ENCODE peak calls at places on chromosomes 5 and 9, in four cellular contexts. One of them, this sample, is unnamed.

GRCh38 chr5:98905857-98906688 is 22.7 kb downstream of the CHD1 start:
- DNase-seq in HL-60: no peak
- DNase-seq in K562: peak
- DNase-seq in GM12878: no peak
- DNase-seq in this sample: no peak

GRCh38 chr9:85949591-85950335 is 8.8 kb downstream of the NAA35 start:
- DNase-seq in HL-60: no peak
- DNase-seq in K562: no peak
- DNase-seq in GM12878: no peak
- DNase-seq in this sample: no peak

GRCh38 chr9:94110821-94111252 is 26.6 kb downstream of the PTPDC1 start:
- DNase-seq in HL-60: no peak
- DNase-seq in K562: peak
- DNase-seq in GM12878: no peak
- DNase-seq in this sample: no peak

GRCh38 chr9:137224850-137225694 is at the start of gene CYSRT1:
- DNase-seq in HL-60: no peak
- DNase-seq in K562: no peak
- DNase-seq in GM12878: no peak
- DNase-seq in this sample: no peak

GRCh38 chr9:72150653-72151052 is 1.4 kb downstream of the GDA start:
- DNase-seq in HL-60: no peak
- DNase-seq in K562: no peak
- DNase-seq in GM12878: no peak
- DNase-seq in this sample: no peak

GRCh38 chr5:11904270-11904906 is at the start of gene CTNND2:
- DNase-seq in HL-60: no peak
- DNase-seq in K562: no peak
- DNase-seq in GM12878: no peak
- DNase-seq in this sample: no peak

GRCh38 chr5:9198399-9198798 is 347.5 kb downstream of the SEMA5A start:
- DNase-seq in HL-60: no peak
- DNase-seq in K562: no peak
- DNase-seq in GM12878: no peak
- DNase-seq in this sample: no peak

GRCh38 chr9:135156525-135157510 is 69.3 kb downstream of the OLFM1 start:
- DNase-seq in HL-60: peak
- DNase-seq in K562: peak
- DNase-seq in GM12878: no peak
- DNase-seq in this sample: no peak

GRCh38 chr5:150214289-150214688 is 24.4 kb downstream of the SLC6A7 start:
- DNase-seq in HL-60: no peak
- DNase-seq in K562: peak
- DNase-seq in GM12878: no peak
- DNase-seq in this sample: no peak

GRCh38 chr9:99109522-99109921 is 4.6 kb downstream of the TGFBR1 start:
- DNase-seq in HL-60: peak
- DNase-seq in K562: no peak
- DNase-seq in GM12878: no peak
- DNase-seq in this sample: no peak

GRCh38 chr9:95100071-95100627 is 217.4 kb downstream of the FANCC start:
- DNase-seq in HL-60: no peak
- DNase-seq in K562: no peak
- DNase-seq in GM12878: no peak
- DNase-seq in this sample: no peak

GRCh38 chr5:86570427-86571083 is 47.2 kb upstream of the COX7C start:
- DNase-seq in HL-60: no peak
- DNase-seq in K562: peak
- DNase-seq in GM12878: no peak
- DNase-seq in this sample: no peak

GRCh38 chr9:31119882-31120481 is 1264.5 kb upstream of the ACO1 start:
- DNase-seq in HL-60: no peak
- DNase-seq in K562: no peak
- DNase-seq in GM12878: no peak
- DNase-seq in this sample: no peak

GRCh38 chr9:106613250-106613737 is 249.7 kb upstream of the ZNF462 start:
- DNase-seq in HL-60: no peak
- DNase-seq in K562: no peak
- DNase-seq in GM12878: no peak
- DNase-seq in this sample: no peak

GRCh38 chr5:61603211-61603908 is 271.3 kb downstream of the ZSWIM6 start:
- DNase-seq in HL-60: no peak
- DNase-seq in K562: no peak
- DNase-seq in GM12878: no peak
- DNase-seq in this sample: no peak

GRCh38 chr9:133584559-133585476 is 24.4 kb downstream of the FAM163B start:
- DNase-seq in HL-60: no peak
- DNase-seq in K562: no peak
- DNase-seq in GM12878: no peak
- DNase-seq in this sample: no peak
- TF ChIP-seq POLR2AphosphoS5 in HL-60: no peak
- TF ChIP-seq POLR2AphosphoS5 in K562: no peak
- TF ChIP-seq POLR2AphosphoS5 in GM12878: no peak
- TF ChIP-seq POLR2AphosphoS5 in this sample: no peak

DNA sequence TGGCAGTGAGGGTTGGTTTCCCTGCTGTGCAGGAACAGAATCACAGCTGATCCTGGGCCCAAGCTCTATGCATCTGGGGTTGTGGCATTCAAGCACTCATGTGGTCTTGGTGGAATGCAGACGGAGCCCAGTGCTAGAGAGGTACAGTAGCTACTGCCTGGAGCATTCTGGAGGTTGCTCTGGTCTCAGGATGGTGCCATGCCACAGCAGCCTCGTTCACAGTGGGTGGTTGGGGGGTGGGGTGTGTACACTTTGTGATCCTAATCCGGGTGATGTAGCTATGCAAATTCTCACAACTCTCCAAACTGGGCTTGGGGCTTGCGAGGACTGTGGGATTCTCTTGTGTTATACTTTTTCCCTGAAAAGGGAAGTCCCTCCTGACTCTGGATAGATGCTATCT is 45.2 kb downstream of the FGD3 start:
- DNase-seq in HL-60: no peak
- DNase-seq in K562: no peak
- DNase-seq in GM12878: no peak
- DNase-seq in this sample: no peak
- TF ChIP-seq SPI1 in HL-60: no peak
- TF ChIP-seq SPI1 in K562: peak
- TF ChIP-seq SPI1 in GM12878: no peak
- TF ChIP-seq SPI1 in this sample: no peak

DNA sequence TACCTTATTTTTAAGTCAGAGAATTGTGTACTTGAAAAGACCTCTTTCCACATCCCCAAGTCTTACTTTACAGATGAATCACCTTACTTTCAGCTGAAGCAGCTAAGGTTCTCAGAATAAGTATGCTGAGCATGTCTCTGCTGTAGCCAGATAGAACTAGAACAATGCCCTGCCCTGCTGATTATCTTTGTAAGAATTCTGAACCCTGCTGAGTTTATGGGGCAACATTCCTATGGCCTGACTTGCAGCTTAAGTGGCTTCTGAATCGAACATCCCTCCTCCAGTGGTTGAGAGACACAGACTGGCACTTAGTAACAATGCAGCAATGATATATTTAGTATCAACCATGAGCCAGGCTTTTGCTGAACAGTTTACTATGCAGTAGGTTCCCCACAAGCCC is 592.0 kb upstream of the WWC1 start:
- DNase-seq in HL-60: no peak
- DNase-seq in K562: no peak
- DNase-seq in GM12878: no peak
- DNase-seq in this sample: no peak
- TF ChIP-seq POLR2AphosphoS5 in HL-60: no peak
- TF ChIP-seq POLR2AphosphoS5 in K562: no peak
- TF ChIP-seq POLR2AphosphoS5 in GM12878: no peak
- TF ChIP-seq POLR2AphosphoS5 in this sample: no peak

GRCh38 chr5:153938131-153938842 is 100.4 kb downstream of the FAM114A2 start:
- DNase-seq in HL-60: no peak
- DNase-seq in K562: no peak
- DNase-seq in GM12878: no peak
- DNase-seq in this sample: no peak
- TF ChIP-seq SPI1 in HL-60: no peak
- TF ChIP-seq SPI1 in K562: no peak
- TF ChIP-seq SPI1 in GM12878: no peak
- TF ChIP-seq SPI1 in this sample: no peak

DNA sequence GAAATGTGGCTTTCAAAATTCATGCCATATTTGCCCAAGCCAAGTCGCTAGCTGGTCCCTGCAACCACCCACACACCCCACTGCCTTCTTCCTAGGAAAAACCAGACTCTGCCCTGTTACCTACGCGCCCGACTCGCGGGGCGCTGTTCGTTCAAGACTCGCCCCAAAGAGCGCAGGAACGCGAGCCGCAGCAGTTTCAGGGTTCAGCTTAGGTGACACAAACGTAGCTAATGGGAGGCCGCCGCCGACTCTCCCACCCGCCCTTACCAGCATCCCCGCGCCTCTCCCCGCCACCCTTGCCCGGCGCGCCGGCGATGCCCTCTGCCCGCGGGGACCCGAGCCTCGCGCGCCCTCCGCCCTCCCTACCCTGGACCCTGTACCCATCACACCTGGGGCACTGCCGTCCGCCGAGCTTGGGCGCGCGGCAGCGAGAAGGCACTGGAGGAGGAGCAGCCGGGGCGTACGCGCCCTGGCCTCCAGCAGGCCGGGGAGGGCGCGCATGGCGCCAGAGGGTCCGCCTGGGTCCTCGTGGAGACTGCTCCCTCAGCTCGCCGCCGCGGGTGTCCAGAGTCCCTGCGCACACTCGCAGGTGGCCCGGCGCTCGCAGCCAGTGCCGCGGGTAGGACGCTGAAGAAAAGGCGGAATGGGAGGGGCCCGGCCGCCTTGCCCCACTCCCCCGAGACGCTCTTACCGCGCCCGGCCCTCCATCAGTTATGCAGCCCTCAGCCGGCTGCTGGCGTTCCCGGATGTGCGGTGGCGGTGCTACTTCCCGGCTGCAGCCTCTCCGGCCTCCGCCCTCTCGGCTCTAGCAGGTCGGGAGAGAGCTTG is at the start of gene EMB:
- DNase-seq in HL-60: peak
- DNase-seq in K562: no peak
- DNase-seq in GM12878: no peak
- DNase-seq in this sample: peak
- TF ChIP-seq POLR2AphosphoS5 in HL-60: peak
- TF ChIP-seq POLR2AphosphoS5 in K562: no peak
- TF ChIP-seq POLR2AphosphoS5 in GM12878: no peak
- TF ChIP-seq POLR2AphosphoS5 in this sample: peak

DNA sequence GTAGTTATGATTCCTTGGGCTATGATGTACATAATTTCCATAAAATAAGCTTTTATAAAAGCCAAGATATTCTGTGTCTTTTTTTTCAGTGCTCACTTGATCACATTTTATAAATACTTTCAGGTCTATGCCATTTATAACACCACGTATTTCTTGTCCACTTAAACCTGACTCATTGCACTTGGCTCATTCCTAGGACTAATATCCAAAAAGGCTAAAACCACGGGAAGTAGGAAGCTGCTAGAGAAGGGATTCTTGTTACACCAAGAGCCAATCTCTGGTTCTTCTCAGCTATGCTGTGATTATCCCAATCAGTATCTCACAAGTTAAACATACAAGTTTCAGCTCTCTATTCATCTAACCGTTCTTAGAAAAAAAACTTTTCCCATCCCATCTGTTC is 80.4 kb upstream of the CDH6 start:
- DNase-seq in HL-60: no peak
- DNase-seq in K562: no peak
- DNase-seq in GM12878: no peak
- DNase-seq in this sample: no peak
- TF ChIP-seq SPI1 in HL-60: no peak
- TF ChIP-seq SPI1 in K562: no peak
- TF ChIP-seq SPI1 in GM12878: no peak
- TF ChIP-seq SPI1 in this sample: no peak

GRCh38 chr5:180860887-180861822 is at the start of gene ZFP62:
- DNase-seq in HL-60: peak
- DNase-seq in K562: peak
- DNase-seq in GM12878: peak
- DNase-seq in this sample: peak
- TF ChIP-seq POLR2AphosphoS5 in HL-60: peak
- TF ChIP-seq POLR2AphosphoS5 in K562: peak
- TF ChIP-seq POLR2AphosphoS5 in GM12878: no peak
- TF ChIP-seq POLR2AphosphoS5 in this sample: peak

GRCh38 chr5:57082441-57083067 is 91.3 kb upstream of the GPBP1 start:
- DNase-seq in HL-60: no peak
- DNase-seq in K562: no peak
- DNase-seq in GM12878: no peak
- DNase-seq in this sample: no peak
- TF ChIP-seq SPI1 in HL-60: no peak
- TF ChIP-seq SPI1 in K562: no peak
- TF ChIP-seq SPI1 in GM12878: no peak
- TF ChIP-seq SPI1 in this sample: no peak

DNA sequence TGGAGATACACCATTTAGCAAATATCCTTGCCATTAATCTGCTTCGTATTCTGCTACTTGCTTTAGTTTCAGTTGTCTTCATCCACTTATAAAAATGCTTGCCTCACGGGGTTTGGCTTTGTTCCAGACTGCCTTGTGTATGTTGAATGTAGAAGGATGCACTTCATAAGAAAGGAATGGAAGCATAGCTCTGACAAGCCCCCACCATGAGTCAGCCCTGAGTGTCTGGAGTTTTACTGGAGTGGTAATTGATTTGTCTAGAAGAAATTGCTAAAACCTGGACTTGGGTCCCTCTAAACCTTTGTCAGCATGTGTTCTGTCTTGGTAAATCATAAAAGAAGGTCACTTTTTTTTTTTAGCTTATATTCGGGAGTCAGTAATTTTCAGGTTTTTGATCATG is 4.6 kb downstream of the TEX48 start:
- DNase-seq in HL-60: no peak
- DNase-seq in K562: peak
- DNase-seq in GM12878: no peak
- DNase-seq in this sample: no peak
- TF ChIP-seq POLR2AphosphoS5 in HL-60: no peak
- TF ChIP-seq POLR2AphosphoS5 in K562: no peak
- TF ChIP-seq POLR2AphosphoS5 in GM12878: no peak
- TF ChIP-seq POLR2AphosphoS5 in this sample: no peak